ENCODE peak calls at places on chromosomes 12 and 14, in four cellular contexts. One of them, this sample, is unnamed.
A peak's percentile ranks its signal among the peaks of the same experiment; 100 is the strongest.

GRCh38 chr14:94062344-94062904 is 18.6 kb downstream of the DDX24 start:
- DNase-seq in IMR-90: peak; percentile 64
- DNase-seq in body of pancreas: no peak
- DNase-seq in heart left ventricle: no peak
- DNase-seq in this sample: no peak

GRCh38 chr14:90293766-90294471 is 37.6 kb downstream of the PSMC1 start:
- DNase-seq in IMR-90: peak; percentile 64
- DNase-seq in body of pancreas: no peak
- DNase-seq in heart left ventricle: no peak
- DNase-seq in this sample: no peak

GRCh38 chr12:24595652-24596235 is 353.2 kb downstream of the BCAT1 start:
- DNase-seq in IMR-90: peak; percentile 23
- DNase-seq in body of pancreas: no peak
- DNase-seq in heart left ventricle: no peak
- DNase-seq in this sample: no peak

GRCh38 chr12:27785882-27786570 is 6.0 kb upstream of the MANSC4 start:
- DNase-seq in IMR-90: peak; percentile 93
- DNase-seq in body of pancreas: no peak
- DNase-seq in heart left ventricle: no peak
- DNase-seq in this sample: no peak

GRCh38 chr14:52553002-52553670 is 500 bp downstream of the GPR137C start:
- DNase-seq in IMR-90: no peak
- DNase-seq in body of pancreas: peak; percentile 28
- DNase-seq in heart left ventricle: peak; percentile 36
- DNase-seq in this sample: peak; percentile 47

GRCh38 chr12:21655594-21655993 is 2.0 kb downstream of the LDHB start:
- DNase-seq in IMR-90: no peak
- DNase-seq in body of pancreas: no peak
- DNase-seq in heart left ventricle: no peak
- DNase-seq in this sample: no peak

GRCh38 chr12:69239922-69240624 is 704 bp downstream of the CPSF6 start:
- DNase-seq in IMR-90: peak; percentile 15
- DNase-seq in body of pancreas: peak; percentile 47
- DNase-seq in heart left ventricle: peak; percentile 51
- DNase-seq in this sample: peak; percentile 31

GRCh38 chr12:109621271-109621671 is 47.7 kb downstream of the MVK start:
- DNase-seq in IMR-90: no peak
- DNase-seq in body of pancreas: no peak
- DNase-seq in heart left ventricle: no peak
- DNase-seq in this sample: no peak

GRCh38 chr12:52838871-52839446 is 4.8 kb upstream of the KRT79 start:
- DNase-seq in IMR-90: no peak
- DNase-seq in body of pancreas: no peak
- DNase-seq in heart left ventricle: no peak
- DNase-seq in this sample: no peak

GRCh38 chr12:14443531-14443930 is 78.0 kb downstream of the ATF7IP start:
- DNase-seq in IMR-90: peak; percentile 14
- DNase-seq in body of pancreas: no peak
- DNase-seq in heart left ventricle: no peak
- DNase-seq in this sample: no peak

GRCh38 chr14:105075364-105076295 is 10.4 kb upstream of the GPR132 start:
- DNase-seq in IMR-90: peak; percentile 52
- DNase-seq in body of pancreas: peak; percentile 52
- DNase-seq in heart left ventricle: peak; percentile 82
- DNase-seq in this sample: peak; percentile 82

GRCh38 chr14:81429028-81429427 is 28.9 kb upstream of the STON2 start:
- DNase-seq in IMR-90: no peak
- DNase-seq in body of pancreas: no peak
- DNase-seq in heart left ventricle: no peak
- DNase-seq in this sample: no peak

GRCh38 chr12:111193511-111193910 is 175.4 kb downstream of the PHETA1 start:
- DNase-seq in IMR-90: no peak
- DNase-seq in body of pancreas: no peak
- DNase-seq in heart left ventricle: no peak
- DNase-seq in this sample: no peak

GRCh38 chr14:24935796-24936195 is 114.2 kb downstream of the STXBP6 start:
- DNase-seq in IMR-90: peak; percentile 53
- DNase-seq in body of pancreas: no peak
- DNase-seq in heart left ventricle: no peak
- DNase-seq in this sample: no peak

GRCh38 chr12:102438047-102438822 is 42.1 kb downstream of the IGF1 start:
- DNase-seq in IMR-90: peak; percentile 73
- DNase-seq in body of pancreas: no peak
- DNase-seq in heart left ventricle: no peak
- DNase-seq in this sample: no peak

GRCh38 chr12:124398578-124399227 is 103.8 kb downstream of the RFLNA start:
- DNase-seq in IMR-90: no peak
- DNase-seq in body of pancreas: peak; percentile 45
- DNase-seq in heart left ventricle: peak; percentile 88
- DNase-seq in this sample: no peak

GRCh38 chr14:52355016-52355430 is 40.9 kb downstream of the PTGER2 start:
- DNase-seq in IMR-90: peak; percentile 95
- DNase-seq in body of pancreas: no peak
- DNase-seq in heart left ventricle: no peak
- DNase-seq in this sample: no peak

GRCh38 chr12:49824886-49825285 is 3.3 kb downstream of the NCKAP5L start:
- DNase-seq in IMR-90: peak; percentile 83
- DNase-seq in body of pancreas: peak; percentile 59
- DNase-seq in heart left ventricle: no peak
- DNase-seq in this sample: no peak

GRCh38 chr12:81896771-81897170 is 137.6 kb upstream of the PPFIA2 start:
- DNase-seq in IMR-90: no peak
- DNase-seq in body of pancreas: no peak
- DNase-seq in heart left ventricle: no peak
- DNase-seq in this sample: no peak

GRCh38 chr12:3214508-3215365 is 137.6 kb downstream of the TSPAN9 start:
- DNase-seq in IMR-90: no peak
- DNase-seq in body of pancreas: no peak
- DNase-seq in heart left ventricle: no peak
- DNase-seq in this sample: no peak

DNA sequence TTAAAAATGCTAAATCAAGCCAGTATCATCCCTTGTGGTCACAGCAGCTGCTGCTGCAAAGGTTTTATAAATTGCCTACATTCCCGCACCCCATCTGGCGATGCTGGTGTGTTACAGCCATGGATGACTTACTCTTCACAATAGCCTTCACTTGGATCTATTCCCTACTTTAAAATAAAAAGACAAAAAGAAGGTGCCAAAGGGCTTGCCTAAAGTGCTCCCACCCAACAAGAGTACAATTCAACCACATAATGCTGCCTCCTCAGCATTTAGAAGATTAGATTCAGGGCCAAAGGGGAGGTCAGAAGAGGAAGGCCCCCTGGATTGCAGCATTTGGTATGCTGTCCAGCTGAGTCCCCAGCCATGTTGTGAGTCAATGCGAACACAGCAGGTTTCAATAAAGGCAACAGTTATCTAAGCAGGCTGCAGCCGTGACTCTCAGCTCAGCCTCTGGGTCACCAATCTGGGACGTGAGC is 176.1 kb downstream of the DAD1 start:
- DNase-seq in IMR-90: no peak
- DNase-seq in body of pancreas: no peak
- DNase-seq in heart left ventricle: no peak
- DNase-seq in this sample: no peak
- TF ChIP-seq CTCF in IMR-90: no peak
- TF ChIP-seq CTCF in body of pancreas: no peak
- TF ChIP-seq CTCF in heart left ventricle: no peak
- TF ChIP-seq CTCF in this sample: no peak

GRCh38 chr14:103541944-103542544 is 13.0 kb downstream of the TRMT61A start:
- DNase-seq in IMR-90: no peak
- DNase-seq in body of pancreas: no peak
- DNase-seq in heart left ventricle: peak; percentile 38
- DNase-seq in this sample: no peak
- TF ChIP-seq CTCF in IMR-90: no peak
- TF ChIP-seq CTCF in body of pancreas: no peak
- TF ChIP-seq CTCF in heart left ventricle: no peak
- TF ChIP-seq CTCF in this sample: no peak

GRCh38 chr14:20696776-20697175 is 8.2 kb downstream of the ANG start:
- DNase-seq in IMR-90: no peak
- DNase-seq in body of pancreas: no peak
- DNase-seq in heart left ventricle: no peak
- DNase-seq in this sample: no peak

GRCh38 chr14:20692111-20692751 is 3.7 kb downstream of the ANG start:
- DNase-seq in IMR-90: no peak
- DNase-seq in body of pancreas: no peak
- DNase-seq in heart left ventricle: no peak
- DNase-seq in this sample: no peak

GRCh38 chr14:20698934-20699333 is 10.4 kb downstream of the ANG start:
- DNase-seq in IMR-90: no peak
- DNase-seq in body of pancreas: no peak
- DNase-seq in heart left ventricle: no peak
- DNase-seq in this sample: no peak

GRCh38 chr14:20697273-20698017 is 8.9 kb downstream of the ANG start:
- DNase-seq in IMR-90: peak; percentile 75
- DNase-seq in body of pancreas: peak; percentile 78
- DNase-seq in heart left ventricle: peak; percentile 71
- DNase-seq in this sample: peak; percentile 61

DNA sequence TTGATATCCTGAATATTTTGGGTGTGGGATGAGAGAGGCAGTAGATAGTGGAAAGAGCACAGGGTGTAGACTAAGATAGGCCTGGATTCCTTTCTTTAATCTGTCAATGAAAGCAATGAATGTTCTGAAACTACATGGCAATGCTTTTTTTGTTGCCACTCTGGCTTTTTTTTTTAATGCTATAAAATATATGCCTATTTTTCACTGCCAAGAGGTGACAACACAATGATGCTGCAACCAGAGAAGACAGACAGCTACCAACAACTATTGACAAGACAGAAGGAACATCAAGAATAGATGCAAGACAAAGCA is 9.4 kb downstream of the ANG start:
- DNase-seq in IMR-90: no peak
- DNase-seq in body of pancreas: no peak
- DNase-seq in heart left ventricle: no peak
- DNase-seq in this sample: no peak
- TF ChIP-seq CTCF in IMR-90: no peak
- TF ChIP-seq CTCF in body of pancreas: no peak
- TF ChIP-seq CTCF in heart left ventricle: peak; percentile 2
- TF ChIP-seq CTCF in this sample: no peak

GRCh38 chr12:132775502-132776233 is 14.0 kb upstream of the ANKLE2 start:
- DNase-seq in IMR-90: no peak
- DNase-seq in body of pancreas: no peak
- DNase-seq in heart left ventricle: no peak
- DNase-seq in this sample: no peak
- TF ChIP-seq CTCF in IMR-90: no peak
- TF ChIP-seq CTCF in body of pancreas: no peak
- TF ChIP-seq CTCF in heart left ventricle: no peak
- TF ChIP-seq CTCF in this sample: no peak

DNA sequence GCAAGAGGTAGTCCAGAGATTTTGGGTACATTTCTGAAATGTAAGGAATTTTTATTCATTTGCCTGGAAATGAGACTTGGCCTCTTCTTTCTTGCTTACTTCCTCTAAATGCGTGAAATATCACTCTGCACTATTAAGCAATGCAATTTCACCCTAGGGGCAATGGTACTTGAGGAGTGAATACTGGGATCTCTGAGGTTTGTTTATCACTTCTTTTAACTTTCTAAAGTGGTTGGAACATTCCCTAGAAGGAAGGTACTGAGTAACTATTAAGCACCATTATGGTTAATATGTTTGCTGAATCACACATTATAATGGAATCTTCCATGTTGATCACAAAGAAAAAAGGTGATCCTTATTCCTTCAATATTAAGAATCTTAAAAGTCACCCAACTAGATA is 120.9 kb upstream of the CAND1 start:
- DNase-seq in IMR-90: no peak
- DNase-seq in body of pancreas: no peak
- DNase-seq in heart left ventricle: no peak
- DNase-seq in this sample: no peak
- TF ChIP-seq CTCF in IMR-90: no peak
- TF ChIP-seq CTCF in body of pancreas: no peak
- TF ChIP-seq CTCF in heart left ventricle: no peak
- TF ChIP-seq CTCF in this sample: no peak

DNA sequence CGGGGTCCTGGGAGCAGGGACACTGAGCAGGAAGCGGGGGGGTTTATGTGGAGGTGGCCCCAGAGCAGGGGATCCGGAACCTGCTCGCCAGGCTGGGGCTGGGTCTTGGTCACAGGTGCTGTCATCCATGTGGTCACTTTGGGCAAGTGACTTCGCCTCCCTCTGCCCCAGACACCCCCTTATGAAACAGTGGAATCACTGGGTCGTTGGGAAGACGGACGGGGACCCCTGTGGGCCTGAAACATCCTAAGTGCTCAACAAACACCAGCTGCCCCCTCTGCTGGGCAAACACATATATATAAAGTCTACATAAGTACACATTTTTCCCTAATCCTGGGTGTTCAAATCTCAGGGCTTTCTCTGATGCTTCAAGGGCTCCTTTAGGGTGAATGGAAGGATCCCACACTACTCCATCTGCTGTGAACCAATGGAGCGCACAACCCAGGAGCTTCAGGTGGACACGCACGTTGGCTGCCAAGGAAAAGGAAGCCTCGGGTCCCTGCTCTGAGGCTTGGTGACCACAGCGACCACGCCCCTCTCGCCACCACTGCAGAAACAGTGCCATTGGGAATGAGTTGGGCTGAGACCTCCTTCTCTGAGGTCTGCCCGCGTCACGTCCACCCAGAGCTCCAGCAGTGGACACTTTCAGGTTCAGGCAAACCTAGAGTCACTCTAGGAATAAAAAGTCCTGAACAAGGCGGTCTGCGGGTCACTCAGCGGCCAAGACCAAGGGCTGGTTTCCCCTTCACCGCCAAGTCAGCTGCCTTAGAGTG is 54.6 kb downstream of the CDC42BPB start:
- DNase-seq in IMR-90: no peak
- DNase-seq in body of pancreas: no peak
- DNase-seq in heart left ventricle: no peak
- DNase-seq in this sample: no peak
- TF ChIP-seq CTCF in IMR-90: peak; percentile 6
- TF ChIP-seq CTCF in body of pancreas: no peak
- TF ChIP-seq CTCF in heart left ventricle: no peak
- TF ChIP-seq CTCF in this sample: no peak